ENCODE peak calls at places on chromosomes 3 and 15, in eight cellular contexts. Y is colonic mucosa; M is AG08396; Q is aorta; J is central memory CD4-positive, alpha-beta T cell; D is brain microvascular endothelial cell; X is AG10803; P is GM12865. B is an unnamed sample.
A peak's percentile ranks its signal among the peaks of the same experiment; 100 is the strongest.

GRCh38 chr3:16907245-16907644 is 22.5 kb downstream of the PLCL2 start:
- DNase-seq in P (peak; percentile 77), M (no peak), J (no peak), Y (no peak), D (peak; percentile 45), X (no peak), Q (no peak), B (no peak)

GRCh38 chr3:124217542-124217941 is 225.6 kb upstream of the ROPN1 start:
- DNase-seq in D (peak; percentile 71), Q (no peak), M (peak; percentile 61), P (peak; percentile 71), X (peak; percentile 69), J (no peak), Y (peak; percentile 50), B (peak; percentile 87)

GRCh38 chr3:160105902-160106584 is 117.4 kb downstream of the IL12A start:
- DNase-seq in D (no peak), Y (no peak), P (no peak), M (no peak), J (no peak), X (no peak), Q (no peak), B (no peak)

GRCh38 chr15:100335335-100335999 is 6.3 kb downstream of the ADAMTS17 start:
- DNase-seq in M (no peak), P (no peak), X (no peak), Y (no peak), D (no peak), J (no peak), Q (no peak), B (peak; percentile 1)

GRCh38 chr15:62110000-62110851 is 43.4 kb downstream of the C2CD4A start:
- DNase-seq in Q (no peak), D (peak; percentile 34), X (peak; percentile 60), M (peak; percentile 27), J (no peak), Y (no peak), P (no peak), B (no peak)

GRCh38 chr15:41870689-41871081 is 23.2 kb downstream of the SPTBN5 start:
- DNase-seq in M (peak; percentile 70), Y (no peak), J (peak; percentile 71), X (no peak), Q (no peak), D (peak; percentile 80), P (no peak), B (no peak)

GRCh38 chr3:197454014-197454413 is 101.8 kb downstream of the BDH1 start:
- DNase-seq in Q (no peak), P (peak; percentile 68), J (no peak), Y (no peak), D (no peak), M (no peak), X (peak; percentile 43), B (no peak)

GRCh38 chr3:30747771-30748281 is 141.4 kb downstream of the TGFBR2 start:
- DNase-seq in J (no peak), D (peak; percentile 80), M (peak; percentile 26), P (no peak), X (peak; percentile 56), Y (no peak), Q (no peak), B (peak; percentile 37)

GRCh38 chr3:141230293-141230692 is 1.3 kb upstream of the PXYLP1 start:
- DNase-seq in M (no peak), P (no peak), X (no peak), Y (no peak), J (no peak), Q (peak; percentile 61), D (no peak), B (no peak)

GRCh38 chr3:168534761-168535160 is 439.0 kb upstream of the GOLIM4 start:
- DNase-seq in P (no peak), Y (no peak), D (no peak), Q (no peak), X (no peak), M (no peak), J (no peak), B (no peak)

GRCh38 chr15:89824607-89824867 is 9.9 kb upstream of the ANPEP start:
- DNase-seq in M (no peak), X (no peak), Y (no peak), P (no peak), D (no peak), J (no peak), Q (no peak), B (no peak)

GRCh38 chr15:48355377-48355776 is 24.1 kb downstream of the DUT start:
- DNase-seq in Q (no peak), P (no peak), X (peak; percentile 91), D (peak; percentile 54), M (peak; percentile 26), Y (no peak), J (no peak), B (no peak)

GRCh38 chr3:148331111-148331818 is 366.4 kb upstream of the AGTR1 start:
- DNase-seq in J (no peak), D (no peak), Q (no peak), Y (no peak), P (no peak), M (no peak), X (no peak), B (no peak)

GRCh38 chr3:111690242-111690641 is 95.1 kb upstream of the ZBED2 start:
- DNase-seq in Y (no peak), J (no peak), M (peak; percentile 29), Q (no peak), P (peak; percentile 56), X (peak; percentile 72), D (peak; percentile 78), B (peak; percentile 40)

GRCh38 chr3:89353465-89353864 is 246.0 kb downstream of the EPHA3 start:
- DNase-seq in X (no peak), Q (no peak), P (no peak), J (no peak), Y (no peak), D (no peak), M (no peak), B (no peak)

GRCh38 chr3:172134352-172134751 is 95.0 kb downstream of the FNDC3B start:
- DNase-seq in Y (no peak), D (no peak), M (no peak), Q (no peak), X (no peak), P (peak; percentile 73), J (peak; percentile 18), B (no peak)

GRCh38 chr3:187568171-187568570 is 102.0 kb downstream of the SST start:
- DNase-seq in J (no peak), Y (no peak), P (no peak), Q (no peak), D (no peak), X (peak; percentile 74), M (no peak), B (no peak)

GRCh38 chr3:30970183-30970582 is 75.7 kb upstream of the GADL1 start:
- DNase-seq in D (no peak), J (peak; percentile 3), P (peak; percentile 5), Q (no peak), X (peak; percentile 29), Y (no peak), M (no peak), B (no peak)

GRCh38 chr15:77944002-77944867 is 133.3 kb downstream of the TBC1D2B start:
- DNase-seq in M (peak; percentile 59), D (peak; percentile 78), J (peak; percentile 8), Q (peak; percentile 94), P (peak; percentile 80), Y (peak; percentile 89), X (peak; percentile 77), B (peak; percentile 91)

GRCh38 chr15:64775551-64776401 is at the start of gene RBPMS2:
- DNase-seq in P (no peak), Q (no peak), M (peak; percentile 40), X (no peak), D (no peak), Y (no peak), J (no peak), B (peak; percentile 73)